ENCODE peak calls at places on chromosomes 1 and 21, in seven cellular contexts. W is Caco-2, O is SK-N-SH, Z is psoas muscle, T is colonic mucosa, K is uterus, D is cardiac fibroblast. R is an unnamed sample.

GRCh38 chr1:60228253-60228594 is 154.7 kb upstream of the C1orf87 start:
- DNase-seq in W (no peak), D (no peak), O (no peak), K (no peak), T (no peak), Z (no peak), R (no peak)

GRCh38 chr21:42431196-42431595 is 27.5 kb downstream of the UBASH3A start:
- DNase-seq in D (no peak), Z (no peak), T (no peak), O (no peak), W (no peak), K (no peak), R (no peak)

GRCh38 chr1:221637641-221638041 is 104.2 kb downstream of the DUSP10 start:
- DNase-seq in W (no peak), T (no peak), O (no peak), Z (no peak), K (no peak), D (peak; percentile 39), R (no peak)

GRCh38 chr1:154861607-154862094 is 8.4 kb downstream of the KCNN3 start:
- DNase-seq in W (no peak), K (peak; percentile 58), Z (peak; percentile 82), D (peak; percentile 19), T (no peak), O (no peak), R (no peak)

GRCh38 chr21:44530903-44531605 is 8.9 kb downstream of the KRTAP10-1 start:
- DNase-seq in O (no peak), T (no peak), K (no peak), Z (no peak), W (no peak), D (no peak), R (no peak)

GRCh38 chr1:94955767-94956632 is 29.1 kb upstream of the CNN3 start:
- DNase-seq in W (peak; percentile 60), Z (no peak), D (no peak), T (peak; percentile 49), K (peak; percentile 48), O (no peak), R (no peak)

GRCh38 chr1:154765970-154766369 is 104.1 kb downstream of the KCNN3 start:
- DNase-seq in O (peak; percentile 68), W (peak; percentile 52), D (peak; percentile 41), K (peak; percentile 19), Z (no peak), T (no peak), R (peak; percentile 82)

GRCh38 chr1:183778006-183778405 is 26.9 kb upstream of the RGL1 start:
- DNase-seq in D (no peak), K (no peak), W (no peak), T (no peak), Z (no peak), O (no peak), R (no peak)

GRCh38 chr1:177200290-177200689 is 29.5 kb downstream of the BRINP2 start:
- DNase-seq in D (no peak), W (no peak), K (no peak), O (no peak), T (no peak), Z (no peak), R (no peak)

GRCh38 chr1:160651428-160652064 is 4.7 kb upstream of the SLAMF1 start:
- DNase-seq in O (no peak), K (no peak), D (no peak), T (no peak), W (no peak), Z (no peak), R (no peak)

GRCh38 chr1:7574121-7575040 is 196.7 kb upstream of the VAMP3 start:
- DNase-seq in K (peak; percentile 29), W (no peak), O (no peak), T (no peak), Z (peak; percentile 21), D (no peak), R (no peak)

GRCh38 chr1:173002891-173003582 is 47.7 kb downstream of the TNFSF18 start:
- DNase-seq in K (no peak), W (no peak), Z (no peak), O (no peak), D (peak; percentile 98), T (no peak), R (no peak)

GRCh38 chr1:229208481-229208880 is 62.4 kb upstream of the RAB4A start:
- DNase-seq in K (no peak), O (no peak), W (no peak), D (peak; percentile 32), Z (no peak), T (no peak), R (no peak)

GRCh38 chr1:232507571-232507970 is 122.4 kb downstream of the SIPA1L2 start:
- DNase-seq in T (no peak), W (no peak), Z (no peak), K (no peak), D (no peak), O (no peak), R (no peak)

GRCh38 chr1:20634594-20635084 is 1.4 kb downstream of the PINK1 start:
- DNase-seq in Z (peak; percentile 81), T (peak; percentile 66), D (peak; percentile 52), W (peak; percentile 32), K (no peak), O (peak; percentile 55), R (peak; percentile 81)

GRCh38 chr1:94357661-94358060 is 60.5 kb upstream of the ABCD3 start:
- DNase-seq in T (no peak), K (no peak), W (no peak), O (no peak), Z (no peak), D (no peak), R (no peak)

GRCh38 chr21:25421327-25422028 is 185.8 kb downstream of the MRPL39 start:
- DNase-seq in O (no peak), D (peak; percentile 69), K (no peak), T (no peak), W (peak; percentile 13), Z (no peak), R (peak; percentile 90)

GRCh38 chr1:167563579-167564246 is 10.2 kb upstream of the CREG1 start:
- DNase-seq in T (no peak), O (no peak), K (no peak), D (no peak), Z (no peak), W (no peak), R (no peak)

GRCh38 chr1:93960641-93961147 is 51.5 kb upstream of the GCLM start:
- DNase-seq in D (no peak), W (no peak), K (no peak), Z (no peak), O (no peak), T (peak; percentile 61), R (no peak)

GRCh38 chr1:205321109-205321958 is at the start of gene NUAK2:
- DNase-seq in Z (peak; percentile 93), O (peak; percentile 94), T (peak; percentile 97), D (peak; percentile 88), K (peak; percentile 72), W (peak; percentile 99), R (peak; percentile 99)

GRCh38 chr1:210328032-210328745 is 513 bp upstream of the HHAT start:
- DNase-seq in T (peak; percentile 40), D (no peak), K (peak; percentile 45), O (peak; percentile 49), W (no peak), Z (no peak), R (peak; percentile 8)

GRCh38 chr1:27528701-27529637 is 39.0 kb upstream of the WASF2 start:
- DNase-seq in O (no peak), T (peak; percentile 72), Z (peak; percentile 88), K (peak; percentile 97), D (peak; percentile 80), W (peak; percentile 18), R (peak; percentile 52)

GRCh38 chr1:56310945-56311344 is 268.4 kb downstream of the PLPP3 start:
- DNase-seq in T (no peak), K (no peak), Z (no peak), D (no peak), O (no peak), W (no peak), R (no peak)

GRCh38 chr1:192522673-192523072 is 52.9 kb upstream of the RGS1 start:
- DNase-seq in T (no peak), Z (no peak), K (no peak), W (no peak), O (no peak), D (no peak), R (no peak)
- H3K4me3 ChIP-seq in T (no peak overlapping the region), Z (no peak overlapping the region), K (no peak overlapping the region), W (no peak overlapping the region), O (no peak overlapping the region), D (no peak overlapping the region), R (no peak overlapping the region)

DNA sequence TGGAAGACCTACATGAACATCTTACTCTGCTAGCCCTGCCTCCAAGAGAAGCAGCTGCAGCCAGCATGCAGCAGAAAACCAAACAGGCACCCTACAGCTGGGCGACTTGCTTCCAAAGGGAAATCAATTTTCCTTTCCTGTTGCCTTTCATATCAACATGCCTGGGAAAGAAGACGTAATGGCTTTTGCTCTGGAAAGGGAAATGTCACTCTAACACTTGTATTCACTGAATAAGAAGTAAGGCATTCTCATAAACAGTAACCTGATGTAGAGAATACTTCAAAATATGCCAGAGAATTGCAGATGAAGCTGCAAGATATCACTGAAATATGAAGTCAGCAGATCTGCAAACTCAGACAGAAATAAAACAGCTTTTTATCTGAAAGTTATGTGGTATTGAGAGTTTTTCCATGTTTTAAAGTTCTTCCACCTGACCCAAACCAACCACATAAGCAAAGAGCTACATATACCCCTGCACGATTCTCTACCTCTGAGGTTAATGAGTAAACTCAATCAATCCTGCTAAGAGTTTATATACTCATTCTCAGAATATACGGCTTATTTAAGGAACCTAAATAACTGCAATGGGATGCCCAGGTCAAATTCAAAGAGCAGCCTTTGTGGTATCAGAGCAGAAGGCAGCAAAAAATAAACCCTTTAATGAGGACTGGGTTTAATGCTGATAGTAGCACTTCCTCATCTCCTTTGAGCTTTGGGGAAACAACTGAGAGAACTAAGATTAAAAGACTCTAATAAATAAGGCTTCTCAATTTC is 150.9 kb downstream of the RERE start:
- DNase-seq in Z (no peak), K (no peak), T (no peak), W (no peak), D (no peak), O (no peak), R (no peak)
- H3K4me3 ChIP-seq in Z (no peak overlapping the region), K (no peak overlapping the region), T (no peak overlapping the region), W (no peak overlapping the region), D (no peak overlapping the region), O (no peak overlapping the region), R (peak overlapping the region; percentile 14)

DNA sequence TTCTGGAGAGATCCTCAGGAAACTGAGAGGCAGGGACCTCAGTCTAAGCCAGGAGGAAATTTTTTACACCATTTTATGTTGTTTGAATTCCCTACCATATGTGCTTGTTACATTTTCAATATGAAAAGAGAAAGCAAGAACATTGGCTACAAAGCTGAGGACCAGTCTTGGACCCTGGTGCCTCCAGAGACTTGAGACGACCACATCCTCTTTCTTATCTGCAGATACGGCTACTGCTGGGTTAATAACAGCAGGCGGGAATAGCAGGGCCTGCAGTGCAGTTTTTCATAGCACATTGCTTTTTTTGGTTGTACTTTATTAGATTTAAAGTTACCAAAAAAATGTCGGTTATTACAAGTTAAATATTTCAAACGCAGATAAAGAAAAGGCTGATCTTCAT is 3.9 kb downstream of the KDM4A start:
- DNase-seq in Z (no peak), T (no peak), D (no peak), O (no peak), W (no peak), K (no peak), R (no peak)
- H3K4me3 ChIP-seq in Z (no peak overlapping the region), T (no peak overlapping the region), D (no peak overlapping the region), O (no peak overlapping the region), W (no peak overlapping the region), K (no peak overlapping the region), R (peak overlapping the region; percentile 42)

DNA sequence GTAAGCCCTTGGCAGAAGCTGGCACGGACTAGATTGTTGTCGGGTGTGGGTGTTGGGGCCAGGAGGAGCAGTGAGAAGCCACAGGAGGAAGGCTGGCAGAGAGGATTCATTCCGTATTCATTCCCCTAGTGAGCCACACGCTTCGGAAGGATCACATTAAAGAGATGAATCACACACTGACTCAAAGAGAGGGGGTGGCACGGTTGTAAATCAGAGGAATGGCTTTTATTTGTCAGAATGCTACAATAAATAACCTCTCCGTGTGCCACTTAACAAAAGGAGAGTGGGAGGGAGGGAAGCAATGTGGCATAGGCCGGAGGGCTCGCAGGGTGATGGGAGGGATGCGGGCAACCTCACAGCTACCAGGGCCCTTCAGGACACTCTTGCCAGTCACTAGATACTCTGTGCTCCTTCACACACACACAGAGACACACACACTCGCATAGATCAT is 135.5 kb downstream of the HIVEP3 start:
- DNase-seq in T (no peak), O (no peak), D (peak; percentile 82), W (no peak), Z (no peak), K (no peak), R (no peak)
- H3K4me3 ChIP-seq in T (no peak overlapping the region), O (no peak overlapping the region), D (no peak overlapping the region), W (no peak overlapping the region), Z (peak overlapping the region; percentile 4), K (no peak overlapping the region), R (no peak overlapping the region)

R was measured in GM23338.